ENCODE peak calls at places on chromosomes 12 and 14, in eight cellular contexts. One of them, this sample, is unnamed.

GRCh38 chr14:39957987-39958386 is 525.8 kb upstream of the FBXO33 start:
- DNase-seq in H1: no peak
- DNase-seq in SK-N-SH: no peak
- DNase-seq in GM12878: no peak
- DNase-seq in HCT116: no peak
- DNase-seq in K562: no peak
- DNase-seq in HepG2: no peak
- DNase-seq in A549: no peak
- DNase-seq in this sample: no peak

GRCh38 chr12:96046543-96047137 is 11.3 kb upstream of the LTA4H start:
- DNase-seq in SK-N-SH: no peak
- DNase-seq in H1: no peak
- DNase-seq in HepG2: no peak
- DNase-seq in HCT116: no peak
- DNase-seq in A549: no peak
- DNase-seq in K562: no peak
- DNase-seq in GM12878: no peak
- DNase-seq in this sample: no peak

GRCh38 chr14:26730929-26731618 is 133.2 kb upstream of the NOVA1 start:
- DNase-seq in HepG2: no peak
- DNase-seq in K562: peak; percentile 4
- DNase-seq in H1: peak; percentile 17
- DNase-seq in SK-N-SH: peak; percentile 15
- DNase-seq in HCT116: no peak
- DNase-seq in A549: no peak
- DNase-seq in GM12878: no peak
- DNase-seq in this sample: peak; percentile 3

GRCh38 chr12:58529897-58530296 is 390.4 kb downstream of the LRIG3 start:
- DNase-seq in GM12878: no peak
- DNase-seq in HCT116: no peak
- DNase-seq in K562: no peak
- DNase-seq in SK-N-SH: no peak
- DNase-seq in A549: no peak
- DNase-seq in H1: no peak
- DNase-seq in HepG2: no peak
- DNase-seq in this sample: peak; percentile 97

GRCh38 chr12:6852651-6853354 is 853 bp downstream of the USP5 start:
- DNase-seq in HCT116: no peak
- DNase-seq in H1: no peak
- DNase-seq in HepG2: peak; percentile 35
- DNase-seq in SK-N-SH: peak; percentile 65
- DNase-seq in K562: peak; percentile 59
- DNase-seq in GM12878: no peak
- DNase-seq in A549: peak; percentile 48
- DNase-seq in this sample: peak; percentile 79

GRCh38 chr12:71392521-71393145 is 47.0 kb upstream of the LGR5 start:
- DNase-seq in A549: peak; percentile 66
- DNase-seq in HepG2: peak; percentile 69
- DNase-seq in H1: no peak
- DNase-seq in HCT116: peak; percentile 72
- DNase-seq in GM12878: peak; percentile 12
- DNase-seq in K562: peak; percentile 66
- DNase-seq in SK-N-SH: peak; percentile 67
- DNase-seq in this sample: peak; percentile 70

GRCh38 chr14:22887260-22887989 is 4.4 kb downstream of the REM2 start:
- DNase-seq in K562: peak; percentile 49
- DNase-seq in SK-N-SH: peak; percentile 81
- DNase-seq in HepG2: no peak
- DNase-seq in HCT116: peak; percentile 92
- DNase-seq in GM12878: peak; percentile 80
- DNase-seq in A549: peak; percentile 67
- DNase-seq in H1: no peak
- DNase-seq in this sample: peak; percentile 75

GRCh38 chr14:94177806-94178205 is 3.7 kb downstream of the PPP4R4 start:
- DNase-seq in GM12878: no peak
- DNase-seq in K562: no peak
- DNase-seq in A549: no peak
- DNase-seq in HCT116: no peak
- DNase-seq in H1: no peak
- DNase-seq in HepG2: no peak
- DNase-seq in SK-N-SH: no peak
- DNase-seq in this sample: no peak

GRCh38 chr14:71165121-71165574 is 257.9 kb downstream of the PCNX1 start:
- DNase-seq in K562: no peak
- DNase-seq in H1: no peak
- DNase-seq in HepG2: no peak
- DNase-seq in HCT116: no peak
- DNase-seq in SK-N-SH: no peak
- DNase-seq in A549: no peak
- DNase-seq in GM12878: no peak
- DNase-seq in this sample: peak; percentile 6

GRCh38 chr12:14289596-14289995 is 75.9 kb upstream of the ATF7IP start:
- DNase-seq in K562: no peak
- DNase-seq in A549: no peak
- DNase-seq in SK-N-SH: no peak
- DNase-seq in HepG2: no peak
- DNase-seq in GM12878: no peak
- DNase-seq in H1: no peak
- DNase-seq in HCT116: no peak
- DNase-seq in this sample: no peak

GRCh38 chr12:11719678-11720099 is 70.2 kb downstream of the ETV6 start:
- DNase-seq in K562: no peak
- DNase-seq in HCT116: no peak
- DNase-seq in HepG2: no peak
- DNase-seq in A549: no peak
- DNase-seq in GM12878: no peak
- DNase-seq in SK-N-SH: peak; percentile 58
- DNase-seq in H1: peak; percentile 36
- DNase-seq in this sample: peak; percentile 98

GRCh38 chr12:120361506-120362208 is 7.3 kb downstream of the MSI1 start:
- DNase-seq in HCT116: no peak
- DNase-seq in HepG2: no peak
- DNase-seq in K562: peak; percentile 95
- DNase-seq in SK-N-SH: peak; percentile 98
- DNase-seq in A549: no peak
- DNase-seq in H1: peak; percentile 91
- DNase-seq in GM12878: no peak
- DNase-seq in this sample: peak; percentile 34

GRCh38 chr12:109130755-109131521 is 14.6 kb downstream of the ACACB start:
- DNase-seq in SK-N-SH: peak; percentile 27
- DNase-seq in H1: no peak
- DNase-seq in HepG2: no peak
- DNase-seq in K562: no peak
- DNase-seq in GM12878: no peak
- DNase-seq in HCT116: peak; percentile 10
- DNase-seq in A549: no peak
- DNase-seq in this sample: no peak

GRCh38 chr12:89252284-89252683 is 100.0 kb downstream of the DUSP6 start:
- DNase-seq in SK-N-SH: no peak
- DNase-seq in K562: no peak
- DNase-seq in HCT116: no peak
- DNase-seq in H1: no peak
- DNase-seq in HepG2: no peak
- DNase-seq in GM12878: no peak
- DNase-seq in A549: no peak
- DNase-seq in this sample: peak; percentile 76

GRCh38 chr12:54592316-54592715 is 3.9 kb upstream of the PPP1R1A start:
- DNase-seq in GM12878: no peak
- DNase-seq in H1: no peak
- DNase-seq in K562: no peak
- DNase-seq in HCT116: no peak
- DNase-seq in SK-N-SH: no peak
- DNase-seq in A549: no peak
- DNase-seq in HepG2: no peak
- DNase-seq in this sample: peak; percentile 1

GRCh38 chr12:57744194-57744776 is 554 bp upstream of the TSPAN31 start:
- DNase-seq in K562: peak; percentile 88
- DNase-seq in GM12878: peak; percentile 55
- DNase-seq in HepG2: no peak
- DNase-seq in A549: peak; percentile 71
- DNase-seq in HCT116: peak; percentile 92
- DNase-seq in H1: no peak
- DNase-seq in SK-N-SH: peak; percentile 86
- DNase-seq in this sample: peak; percentile 85

GRCh38 chr12:122865268-122866231 is 30.3 kb downstream of the HIP1R start:
- DNase-seq in H1: no peak
- DNase-seq in SK-N-SH: peak; percentile 79
- DNase-seq in A549: peak; percentile 47
- DNase-seq in HCT116: peak; percentile 16
- DNase-seq in HepG2: peak; percentile 69
- DNase-seq in GM12878: no peak
- DNase-seq in K562: peak; percentile 61
- DNase-seq in this sample: no peak

GRCh38 chr12:59429766-59430165 is 166.1 kb upstream of the SLC16A7 start:
- DNase-seq in HepG2: no peak
- DNase-seq in HCT116: no peak
- DNase-seq in GM12878: no peak
- DNase-seq in K562: no peak
- DNase-seq in H1: no peak
- DNase-seq in SK-N-SH: no peak
- DNase-seq in A549: no peak
- DNase-seq in this sample: peak; percentile 65

GRCh38 chr12:92030618-92031017 is 115.0 kb downstream of the BTG1 start:
- DNase-seq in K562: no peak
- DNase-seq in SK-N-SH: no peak
- DNase-seq in H1: no peak
- DNase-seq in HepG2: no peak
- DNase-seq in HCT116: no peak
- DNase-seq in A549: no peak
- DNase-seq in GM12878: peak; percentile 88
- DNase-seq in this sample: peak; percentile 24

DNA sequence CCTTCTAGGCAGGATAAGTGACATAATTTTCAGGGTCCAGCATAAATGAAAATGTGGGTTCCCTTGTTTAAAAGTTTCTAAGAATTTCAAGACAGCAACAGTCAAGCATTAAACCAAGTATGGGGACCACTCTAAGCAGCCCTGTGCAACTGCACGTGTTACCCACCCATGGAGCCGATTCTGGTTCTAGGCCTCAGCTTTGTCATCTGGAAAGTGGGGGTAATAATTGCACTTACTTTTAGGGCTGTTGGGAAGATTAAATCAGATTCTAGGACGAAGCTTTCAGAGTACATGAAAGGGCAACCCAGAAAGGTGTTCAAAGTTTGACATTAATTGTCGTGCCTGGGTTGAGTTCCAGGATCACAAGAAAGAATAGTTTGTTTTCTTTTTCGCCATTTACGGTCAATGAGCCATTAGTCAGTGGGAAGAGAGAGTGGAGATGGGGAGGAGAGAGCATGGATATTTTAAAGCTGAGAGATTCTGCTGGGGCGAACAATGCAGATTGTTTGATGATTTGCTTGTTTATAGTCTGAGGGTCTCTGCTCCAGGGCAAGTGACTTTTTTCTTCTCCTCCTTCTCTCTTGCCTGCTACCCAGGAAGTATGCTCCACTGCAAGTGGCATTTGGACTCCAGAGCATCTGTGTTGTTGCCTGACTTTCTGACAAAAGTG is 10.7 kb upstream of the PPFIBP1 start:
- DNase-seq in HCT116: no peak
- DNase-seq in H1: no peak
- DNase-seq in K562: no peak
- DNase-seq in SK-N-SH: no peak
- DNase-seq in A549: no peak
- DNase-seq in GM12878: no peak
- DNase-seq in HepG2: no peak
- DNase-seq in this sample: no peak
- TF ChIP-seq RAD21 in HCT116: no peak
- TF ChIP-seq RAD21 in H1: no peak
- TF ChIP-seq RAD21 in K562: no peak
- TF ChIP-seq RAD21 in SK-N-SH: no peak
- TF ChIP-seq RAD21 in A549: no peak
- TF ChIP-seq RAD21 in GM12878: no peak
- TF ChIP-seq RAD21 in HepG2: no peak
- TF ChIP-seq RAD21 in this sample: no peak

DNA sequence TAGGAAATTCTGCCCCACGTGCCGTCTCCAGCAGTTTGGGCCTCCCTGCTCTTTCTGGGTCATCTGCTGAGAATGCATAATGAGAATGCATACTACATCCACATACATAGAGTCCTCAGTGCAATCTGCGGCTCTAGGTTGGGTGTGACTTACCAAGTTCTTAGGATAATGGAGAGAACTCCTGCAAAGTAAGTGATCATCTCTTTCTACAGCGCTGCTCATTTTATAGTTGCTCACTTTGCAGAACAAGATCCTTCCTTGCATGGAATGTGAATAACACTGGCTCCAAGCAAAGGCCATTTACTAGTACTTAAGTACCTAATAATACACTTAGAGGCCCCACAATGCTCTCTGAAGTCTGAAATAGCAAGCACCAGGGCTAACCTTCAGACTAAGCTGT is 12.2 kb downstream of the AQP6 start:
- DNase-seq in GM12878: no peak
- DNase-seq in A549: no peak
- DNase-seq in H1: no peak
- DNase-seq in HepG2: no peak
- DNase-seq in K562: no peak
- DNase-seq in HCT116: no peak
- DNase-seq in SK-N-SH: no peak
- DNase-seq in this sample: no peak
- TF ChIP-seq RAD21 in GM12878: no peak
- TF ChIP-seq RAD21 in A549: no peak
- TF ChIP-seq RAD21 in H1: no peak
- TF ChIP-seq RAD21 in HepG2: no peak
- TF ChIP-seq RAD21 in K562: no peak
- TF ChIP-seq RAD21 in HCT116: no peak
- TF ChIP-seq RAD21 in SK-N-SH: no peak
- TF ChIP-seq RAD21 in this sample: no peak

DNA sequence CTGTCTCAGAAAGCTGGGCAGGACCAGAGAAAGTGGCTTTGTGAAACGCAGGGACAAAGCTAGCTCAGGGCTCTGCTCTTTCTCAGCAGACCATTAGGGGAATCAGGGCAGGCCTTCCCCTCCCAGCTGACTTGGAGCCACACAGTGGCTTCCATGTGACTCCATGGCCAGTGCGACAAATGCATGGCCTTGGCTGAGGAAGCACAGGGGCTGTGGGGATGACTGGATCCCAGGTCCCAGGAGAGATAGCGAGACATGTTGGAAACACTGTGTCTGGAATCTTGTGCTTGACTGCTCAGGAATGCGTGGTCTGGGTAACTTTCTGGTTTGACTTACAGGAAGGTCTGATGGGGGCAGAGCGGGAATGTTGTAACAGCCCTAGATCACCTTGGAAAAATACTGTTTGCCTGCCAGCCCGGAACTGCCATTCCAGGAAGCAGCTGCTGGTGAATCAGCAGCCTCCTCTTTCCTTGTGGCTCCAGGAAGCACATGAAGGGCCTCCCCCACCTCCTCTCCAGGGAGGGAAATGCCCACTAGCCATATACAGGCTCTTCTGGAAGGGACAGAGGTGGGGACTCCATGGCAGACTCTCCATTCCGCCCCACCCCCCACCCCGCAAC is 133.5 kb upstream of the HIF1A start:
- DNase-seq in GM12878: no peak
- DNase-seq in SK-N-SH: peak; percentile 46
- DNase-seq in HepG2: peak; percentile 94
- DNase-seq in K562: no peak
- DNase-seq in HCT116: peak; percentile 82
- DNase-seq in A549: peak; percentile 77
- DNase-seq in H1: no peak
- DNase-seq in this sample: peak; percentile 99
- TF ChIP-seq RAD21 in GM12878: no peak
- TF ChIP-seq RAD21 in SK-N-SH: no peak
- TF ChIP-seq RAD21 in HepG2: peak; percentile 35
- TF ChIP-seq RAD21 in K562: no peak
- TF ChIP-seq RAD21 in HCT116: no peak
- TF ChIP-seq RAD21 in A549: peak; percentile 65
- TF ChIP-seq RAD21 in H1: no peak
- TF ChIP-seq RAD21 in this sample: peak; percentile 29

GRCh38 chr14:50397461-50398196 is 948 bp upstream of the CDKL1 start:
- DNase-seq in HCT116: no peak
- DNase-seq in SK-N-SH: peak; percentile 41
- DNase-seq in HepG2: peak; percentile 24
- DNase-seq in H1: no peak
- DNase-seq in K562: no peak
- DNase-seq in A549: peak; percentile 39
- DNase-seq in GM12878: no peak
- DNase-seq in this sample: no peak
- TF ChIP-seq RAD21 in HCT116: no peak
- TF ChIP-seq RAD21 in SK-N-SH: no peak
- TF ChIP-seq RAD21 in HepG2: no peak
- TF ChIP-seq RAD21 in H1: no peak
- TF ChIP-seq RAD21 in K562: no peak
- TF ChIP-seq RAD21 in A549: no peak
- TF ChIP-seq RAD21 in GM12878: no peak
- TF ChIP-seq RAD21 in this sample: no peak

This sample was measured in IMR-90.